ENCODE peak calls at places on chromosomes 7 and 10, in eight cellular contexts. I is GM12878, T is Peyer's patch, D is spleen, H is kidney, Q is heart right ventricle, N is colonic mucosa, O is endothelial cell of umbilical vein. C is an unnamed sample.

GRCh38 chr10:113666682-113667252 is 2.9 kb upstream of the NRAP start:
- DNase-seq in I (no peak), T (no peak), D (no peak), H (no peak), Q (no peak), N (no peak), O (no peak), C (peak; percentile 49)

GRCh38 chr7:121076350-121077164 is 88.0 kb downstream of the CPED1 start:
- DNase-seq in I (no peak), T (no peak), D (no peak), H (no peak), Q (no peak), N (no peak), O (no peak), C (no peak)

GRCh38 chr10:111114931-111115500 is 38.2 kb downstream of the ADRA2A start:
- DNase-seq in I (no peak), T (no peak), D (no peak), H (no peak), Q (no peak), N (no peak), O (no peak), C (no peak)

GRCh38 chr10:77859865-77860282 is 66.7 kb downstream of the DLG5 start:
- DNase-seq in I (no peak), T (no peak), D (no peak), H (no peak), Q (no peak), N (no peak), O (no peak), C (no peak)

GRCh38 chr10:119316729-119317097 is 109.3 kb downstream of the GRK5 start:
- DNase-seq in I (no peak), T (no peak), D (no peak), H (no peak), Q (no peak), N (no peak), O (peak; percentile 67), C (no peak)

GRCh38 chr10:110566472-110567200 is 859 bp upstream of the SMC3 start:
- DNase-seq in I (no peak), T (no peak), D (peak; percentile 73), H (no peak), Q (no peak), N (no peak), O (no peak), C (no peak)

GRCh38 chr10:43370671-43371215 is 693 bp upstream of the FXYD4 start:
- DNase-seq in I (no peak), T (no peak), D (peak; percentile 59), H (peak; percentile 49), Q (no peak), N (no peak), O (no peak), C (no peak)

GRCh38 chr7:54908760-54909438 is 109.9 kb upstream of the EGFR start:
- DNase-seq in I (no peak), T (no peak), D (no peak), H (no peak), Q (no peak), N (no peak), O (no peak), C (no peak)

GRCh38 chr7:36127075-36127740 is 25.8 kb upstream of the EEPD1 start:
- DNase-seq in I (no peak), T (no peak), D (no peak), H (no peak), Q (no peak), N (no peak), O (no peak), C (no peak)

GRCh38 chr7:107501593-107501992 is 31.7 kb downstream of the GPR22 start:
- DNase-seq in I (no peak), T (no peak), D (no peak), H (no peak), Q (no peak), N (peak; percentile 32), O (peak; percentile 64), C (no peak)

GRCh38 chr7:1386623-1387220 is 72.5 kb downstream of the MICALL2 start:
- DNase-seq in I (no peak), T (no peak), D (no peak), H (no peak), Q (no peak), N (no peak), O (no peak), C (no peak)

GRCh38 chr10:30459283-30459682 is 25.3 kb downstream of the MAP3K8 start:
- DNase-seq in I (no peak), T (peak; percentile 67), D (peak; percentile 81), H (no peak), Q (no peak), N (peak; percentile 66), O (no peak), C (no peak)

DNA sequence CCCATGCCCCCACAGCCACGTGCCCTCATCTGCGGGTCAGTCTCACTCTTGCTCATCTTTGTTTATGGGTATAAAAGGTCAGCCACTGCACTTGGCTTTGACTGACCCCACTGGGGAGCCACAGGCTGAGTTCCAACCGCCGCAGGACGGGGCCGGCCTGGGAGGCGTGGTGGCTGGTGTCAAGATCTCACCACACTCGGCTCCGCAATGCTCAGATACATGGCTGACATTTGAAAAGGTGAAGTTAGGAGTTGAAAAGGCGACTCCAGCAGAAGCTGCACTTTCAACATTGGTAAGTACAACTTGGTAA is 14.9 kb downstream of the TUBGCP2 start:
- DNase-seq in I (no peak), T (no peak), D (no peak), H (no peak), Q (no peak), N (no peak), O (no peak), C (no peak)
- H3K36me3 ChIP-seq in I (peaks cover 31% of the 10 kb centered on the region), T (peaks cover 89% of the 10 kb centered on the region), D (peaks cover 88% of the 10 kb centered on the region), H (peaks cover 74% of the 10 kb centered on the region), Q (peaks cover 90% of the 10 kb centered on the region), N (peaks cover 31% of the 10 kb centered on the region), O (peaks cover 38% of the 10 kb centered on the region), C (peaks cover 37% of the 10 kb centered on the region)

GRCh38 chr7:102466097-102466496 is 1.3 kb downstream of the LRWD1 start:
- DNase-seq in I (no peak), T (no peak), D (no peak), H (no peak), Q (no peak), N (no peak), O (no peak), C (no peak)
- H3K4me3 ChIP-seq in I (peak overlapping the region; percentile 93), T (peak overlapping the region; percentile 71), D (no peak overlapping the region), H (peak overlapping the region; percentile 24), Q (no peak overlapping the region), N (peak overlapping the region; percentile 100), O (no peak overlapping the region), C (peak overlapping the region; percentile 85)

GRCh38 chr10:123156091-123156490 is 1.9 kb downstream of the BUB3 start:
- DNase-seq in I (no peak), T (no peak), D (no peak), H (no peak), Q (no peak), N (no peak), O (peak; percentile 54), C (no peak)

GRCh38 chr10:123157210-123157609 is 3.0 kb downstream of the BUB3 start:
- DNase-seq in I (no peak), T (no peak), D (no peak), H (no peak), Q (no peak), N (no peak), O (peak; percentile 21), C (no peak)

GRCh38 chr10:123154943-123155505 is 822 bp downstream of the BUB3 start:
- DNase-seq in I (no peak), T (no peak), D (no peak), H (no peak), Q (no peak), N (no peak), O (no peak), C (peak; percentile 40)

GRCh38 chr10:123153486-123154091 is 613 bp upstream of the BUB3 start:
- DNase-seq in I (no peak), T (no peak), D (peak; percentile 69), H (peak; percentile 32), Q (no peak), N (no peak), O (no peak), C (no peak)

DNA sequence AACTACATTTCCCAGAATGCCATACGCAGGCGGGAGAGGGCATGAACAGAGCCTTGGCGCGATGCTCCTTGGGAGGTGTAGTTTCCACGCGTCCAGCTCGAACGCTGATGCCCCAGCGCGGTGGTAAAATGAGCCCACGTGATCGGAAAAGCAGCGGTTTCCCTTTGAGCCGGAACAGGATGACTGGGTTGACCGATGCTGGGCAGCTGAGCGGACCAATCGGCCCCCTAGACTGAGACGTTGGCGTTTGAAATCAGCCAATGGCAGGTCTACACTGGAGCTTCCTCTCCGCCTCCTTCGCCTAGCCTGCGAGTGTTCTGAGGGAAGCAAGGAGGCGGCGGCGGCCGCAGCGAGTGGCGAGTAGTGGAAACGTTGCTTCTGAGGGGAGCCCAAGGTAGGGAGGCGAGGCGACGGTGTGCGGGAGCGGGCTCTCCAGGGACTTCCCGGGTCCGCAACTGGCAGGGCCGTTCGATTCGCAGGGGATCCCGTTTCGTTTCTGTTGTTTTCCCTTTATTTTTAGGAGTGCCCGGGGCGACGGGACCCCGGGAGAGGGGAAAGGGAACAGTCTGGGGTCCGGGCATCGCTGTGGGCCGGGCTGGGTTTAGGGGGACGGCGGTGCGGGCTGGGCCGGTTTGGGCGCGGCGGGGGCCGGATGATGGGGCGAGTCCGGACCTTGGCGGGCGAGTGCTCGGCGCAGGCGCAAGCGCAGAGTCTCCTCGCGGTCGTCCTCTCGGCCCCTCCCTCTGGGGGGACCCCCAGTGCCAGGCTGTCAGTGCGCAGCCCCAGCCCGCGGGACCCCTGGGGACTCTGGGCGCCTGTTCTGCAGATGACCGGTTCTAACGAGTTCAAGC is at the start of gene BUB3:
- DNase-seq in I (peak; percentile 99), T (peak; percentile 97), D (peak; percentile 98), H (peak; percentile 99), Q (peak; percentile 96), N (peak; percentile 98), O (peak; percentile 100), C (peak; percentile 95)
- TF ChIP-seq CTCF in I (no peak), T (peak; percentile 49), D (peak; percentile 45), H (no peak), Q (no peak), N (no peak), O (no peak), C (no peak)

DNA sequence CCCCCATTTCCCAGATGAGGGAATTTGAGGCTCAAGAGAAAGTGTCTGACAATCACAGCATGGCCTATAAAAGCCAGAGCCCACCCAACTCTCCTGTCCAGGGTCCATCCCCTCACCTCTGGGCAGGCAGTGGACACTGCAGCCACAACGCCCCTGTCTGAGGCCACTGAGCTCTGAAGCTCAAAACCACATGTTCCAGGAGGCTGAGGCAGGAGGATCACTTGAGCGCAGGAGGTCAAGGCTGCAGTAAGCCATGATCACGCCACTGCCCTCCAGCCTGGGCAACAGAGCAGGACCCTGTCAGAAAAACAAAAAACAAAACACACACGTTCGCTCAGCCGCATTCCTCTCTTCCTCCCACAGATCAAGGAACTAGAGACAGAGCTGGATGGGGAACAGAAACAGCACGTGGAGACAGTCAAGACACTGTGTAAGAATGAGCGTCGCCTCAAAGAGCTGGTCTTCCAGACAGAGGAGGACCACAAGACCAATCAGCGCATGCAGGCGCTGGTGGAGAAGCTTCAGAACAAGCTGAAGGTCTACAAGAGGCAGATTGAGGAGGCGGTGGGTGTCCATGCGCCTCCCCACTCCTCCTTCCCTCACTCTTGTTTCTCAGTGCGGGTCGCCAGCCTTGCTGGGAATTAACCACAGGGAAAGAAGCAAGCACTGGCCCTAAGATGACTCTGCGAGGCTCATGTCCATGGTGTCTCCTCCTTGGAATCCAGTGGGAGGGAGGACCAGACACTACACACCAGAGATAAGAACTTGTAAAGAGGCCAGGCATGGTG is 20.0 kb upstream of the ARPC1A start:
- DNase-seq in I (no peak), T (no peak), D (peak; percentile 40), H (no peak), Q (no peak), N (no peak), O (no peak), C (no peak)
- H3K36me3 ChIP-seq in I (no peaks in the 10 kb centered on the region), T (no peaks in the 10 kb centered on the region), D (no peaks in the 10 kb centered on the region), H (no peaks in the 10 kb centered on the region), Q (no peaks in the 10 kb centered on the region), N (no peaks in the 10 kb centered on the region), O (no peaks in the 10 kb centered on the region), C (no peaks in the 10 kb centered on the region)

C was measured in GM06990.